ENCODE peak calls at places on chromosomes 7 and 10, in ten cellular contexts. A, P, S, T, W, R, U, Y, I and X are unnamed samples. For H3K36me3, the result is how much of the 10 kb centered on the place peaks cover.

GRCh38 chr7:79612027-79612426 is 158.6 kb upstream of the MAGI2 start:
- DNase-seq in Y (no peak), R (no peak), W (no peak), T (no peak), S (no peak), U (no peak), I (no peak), P (no peak), A (no peak), X (no peak)

GRCh38 chr10:51894752-51895151 is 195.4 kb upstream of the CSTF2T start:
- DNase-seq in T (no peak), Y (no peak), W (no peak), R (no peak), P (no peak), S (no peak), U (peak), I (peak), A (no peak), X (no peak)

GRCh38 chr10:61179734-61180133 is 235.7 kb upstream of the RHOBTB1 start:
- DNase-seq in Y (no peak), P (no peak), A (no peak), U (no peak), S (no peak), I (no peak), T (no peak), R (no peak), W (no peak), X (no peak)

GRCh38 chr10:119313645-119314044 is 106.3 kb downstream of the GRK5 start:
- DNase-seq in I (no peak), U (no peak), S (no peak), R (no peak), P (no peak), W (peak), Y (no peak), A (no peak), T (no peak), X (no peak)

GRCh38 chr10:31622993-31623392 is 304.0 kb downstream of the ZEB1 start:
- DNase-seq in A (peak), S (no peak), R (no peak), U (peak), P (no peak), T (peak), I (peak), W (no peak), Y (no peak), X (no peak)

GRCh38 chr10:37758074-37758473 is 99.3 kb downstream of the ZNF248 start:
- DNase-seq in I (no peak), T (no peak), R (no peak), S (no peak), U (no peak), A (no peak), Y (no peak), W (no peak), P (no peak), X (no peak)

GRCh38 chr10:90718185-90718584 is 139.7 kb downstream of the HTR7 start:
- DNase-seq in W (no peak), Y (no peak), S (no peak), U (no peak), T (no peak), R (no peak), A (no peak), I (peak), P (no peak), X (no peak)

GRCh38 chr7:130369110-130369711 is 11.1 kb upstream of the CPA1 start:
- DNase-seq in T (no peak), A (no peak), I (peak), S (no peak), R (peak), W (no peak), P (no peak), Y (no peak), U (peak), X (peak)

GRCh38 chr10:86880971-86881370 is 76.4 kb downstream of the MMRN2 start:
- DNase-seq in A (no peak), I (no peak), R (no peak), P (no peak), T (no peak), W (no peak), U (no peak), Y (no peak), S (no peak), X (no peak)

GRCh38 chr10:88841316-88842111 is 10.1 kb downstream of the ANKRD22 start:
- DNase-seq in R (peak), Y (peak), T (no peak), S (no peak), U (no peak), A (no peak), I (no peak), W (no peak), P (no peak), X (no peak)

GRCh38 chr7:22660293-22660692 is 66.7 kb upstream of the IL6 start:
- DNase-seq in A (no peak), S (no peak), P (no peak), R (no peak), T (no peak), I (peak), U (no peak), W (no peak), Y (no peak), X (no peak)

GRCh38 chr7:101911011-101911799 is 93.8 kb downstream of the CUX1 start:
- DNase-seq in P (no peak), S (no peak), W (peak), Y (no peak), R (no peak), I (no peak), T (peak), U (no peak), A (no peak), X (peak)

GRCh38 chr7:42070068-42070467 is 166.9 kb downstream of the GLI3 start:
- DNase-seq in U (peak), T (no peak), W (no peak), P (peak), I (peak), A (no peak), Y (no peak), S (no peak), R (no peak), X (no peak)

GRCh38 chr7:151311294-151311864 is 30.2 kb upstream of the NUB1 start:
- DNase-seq in R (no peak), Y (no peak), W (no peak), A (no peak), S (no peak), P (no peak), T (no peak), U (no peak), I (peak), X (no peak)

GRCh38 chr10:86100581-86101061 is 266.0 kb downstream of the GRID1 start:
- DNase-seq in I (peak), T (no peak), P (peak), S (peak), A (no peak), R (no peak), W (no peak), Y (no peak), U (peak), X (no peak)

GRCh38 chr10:119770928-119771327 is 45.1 kb downstream of the INPP5F start:
- DNase-seq in P (no peak), T (no peak), U (peak), W (no peak), Y (no peak), A (no peak), R (no peak), I (peak), S (no peak), X (no peak)

GRCh38 chr10:44300666-44301649 is 83.9 kb downstream of the CXCL12 start:
- DNase-seq in I (peak), U (peak), A (no peak), S (peak), T (no peak), P (peak), Y (peak), W (no peak), R (peak), X (no peak)

GRCh38 chr7:121604627-121605296 is 208.7 kb upstream of the FAM3C start:
- DNase-seq in A (no peak), T (no peak), R (peak), W (no peak), Y (no peak), U (peak), P (no peak), I (peak), S (no peak), X (no peak)

GRCh38 chr7:26363465-26363864 is 71.8 kb downstream of the SNX10 start:
- DNase-seq in Y (no peak), S (no peak), T (no peak), I (no peak), W (no peak), A (no peak), R (no peak), P (no peak), U (no peak), X (no peak)

GRCh38 chr7:77330169-77330882 is 85.8 kb downstream of the GSAP start:
- DNase-seq in S (peak), I (peak), Y (no peak), W (no peak), P (no peak), A (no peak), U (no peak), T (no peak), R (no peak), X (no peak)

GRCh38 chr10:129244757-129245156 is 222.3 kb upstream of the MGMT start:
- DNase-seq in R (no peak), S (no peak), W (no peak), I (no peak), T (no peak), U (no peak), A (no peak), Y (no peak), P (no peak), X (no peak)

GRCh38 chr10:54665122-54665521 is 135.9 kb downstream of the PCDH15 start:
- DNase-seq in W (no peak), S (no peak), I (no peak), U (no peak), Y (no peak), R (no peak), A (no peak), P (no peak), T (no peak), X (no peak)

GRCh38 chr10:130715686-130716670 is 579.8 kb downstream of the GLRX3 start:
- DNase-seq in A (no peak), U (no peak), Y (no peak), I (no peak), R (no peak), W (no peak), S (no peak), T (no peak), P (no peak), X (no peak)

GRCh38 chr7:24812313-24812945 is 55.2 kb upstream of the GSDME start:
- DNase-seq in U (no peak), S (peak), R (peak), I (peak), W (no peak), Y (peak), A (peak), P (no peak), T (peak), X (peak)

GRCh38 chr7:117010375-117011133 is 57.3 kb downstream of the ST7 start:
- DNase-seq in P (no peak), T (no peak), Y (no peak), A (no peak), U (peak), W (no peak), R (no peak), I (peak), S (no peak), X (no peak)

GRCh38 chr7:120272896-120273475 is at the start of gene KCND2:
- DNase-seq in Y (no peak), P (no peak), U (no peak), T (peak), I (peak), A (no peak), R (no peak), W (peak), S (peak), X (peak)

GRCh38 chr7:150322114-150322832 is 882 bp upstream of the LRRC61 start:
- DNase-seq in Y (no peak), W (no peak), A (no peak), R (peak), U (no peak), P (no peak), S (no peak), T (no peak), I (no peak), X (no peak)

GRCh38 chr7:54672519-54672918 is 86.5 kb downstream of the SEC61G start:
- DNase-seq in P (no peak), W (no peak), T (no peak), I (no peak), U (no peak), A (no peak), Y (no peak), S (no peak), R (no peak), X (no peak)

GRCh38 chr10:3882855-3883254 is 97.8 kb upstream of the KLF6 start:
- DNase-seq in R (no peak), I (no peak), S (no peak), P (no peak), W (no peak), U (no peak), A (no peak), T (no peak), Y (no peak), X (no peak)

GRCh38 chr10:35219906-35220890 is 93.6 kb downstream of the CREM start:
- DNase-seq in P (no peak), S (no peak), R (no peak), U (peak), W (no peak), Y (no peak), I (no peak), A (no peak), T (no peak), X (no peak)

GRCh38 chr7:135186261-135186540 is 15.7 kb upstream of the CYREN start:
- DNase-seq in S (no peak), W (no peak), U (no peak), Y (no peak), P (no peak), I (no peak), T (no peak), A (no peak), R (no peak), X (no peak)

GRCh38 chr7:47100815-47101435 is 481.0 kb downstream of the TNS3 start:
- DNase-seq in U (no peak), T (no peak), A (peak), I (peak), S (peak), R (peak), W (no peak), P (no peak), Y (peak), X (peak)

GRCh38 chr7:4612939-4613841 is 68.9 kb upstream of the FOXK1 start:
- DNase-seq in P (no peak), T (no peak), S (peak), W (no peak), I (peak), Y (no peak), U (peak), R (peak), A (peak), X (no peak)

GRCh38 chr7:112416127-112416526 is 34.1 kb upstream of the IFRD1 start:
- DNase-seq in Y (no peak), U (peak), R (no peak), S (no peak), T (no peak), A (no peak), I (peak), P (no peak), W (no peak), X (no peak)

GRCh38 chr7:7739718-7740355 is 21.4 kb upstream of the RPA3 start:
- DNase-seq in R (no peak), T (no peak), Y (no peak), S (no peak), U (no peak), A (no peak), P (no peak), I (no peak), W (no peak), X (no peak)

GRCh38 chr10:93346712-93347111 is 135.4 kb downstream of the MYOF start:
- DNase-seq in I (peak), P (no peak), W (no peak), T (no peak), U (peak), R (no peak), Y (no peak), S (no peak), A (no peak), X (no peak)

GRCh38 chr7:144474800-144475521 is 71.5 kb upstream of the NOBOX start:
- DNase-seq in T (no peak), R (no peak), I (no peak), A (no peak), P (no peak), U (no peak), Y (no peak), S (no peak), W (no peak), X (no peak)
- H3K36me3 ChIP-seq in T (under half), R (under half), I (under half), A (under half), P (under half), U (under half), Y (under half), S (under half), W (under half), X (under half)

GRCh38 chr10:96532523-96532922 is 18.8 kb upstream of the TLL2 start:
- DNase-seq in I (no peak), T (no peak), Y (peak), S (no peak), W (no peak), R (no peak), U (no peak), P (no peak), A (no peak), X (no peak)

GRCh38 chr10:96524745-96525144 is 11.0 kb upstream of the TLL2 start:
- DNase-seq in P (no peak), T (no peak), W (no peak), A (no peak), Y (no peak), I (no peak), R (no peak), S (no peak), U (no peak), X (no peak)

GRCh38 chr10:96529634-96530279 is 16.0 kb upstream of the TLL2 start:
- DNase-seq in R (no peak), I (no peak), A (no peak), S (no peak), W (no peak), P (no peak), U (no peak), T (no peak), Y (no peak), X (no peak)
- H3K36me3 ChIP-seq in R (under half), I (half or more), A (under half), S (half or more), W (under half), P (under half), U (under half), T (under half), Y (half or more), X (under half)

GRCh38 chr7:143395187-143396149 is 13.2 kb downstream of the EPHA1 start:
- DNase-seq in U (no peak), A (no peak), R (no peak), S (no peak), I (peak), W (no peak), Y (peak), T (no peak), P (no peak), X (no peak)
- H3K36me3 ChIP-seq in U (under half), A (under half), R (under half), S (under half), I (under half), W (under half), Y (under half), T (under half), P (under half), X (under half)

DNA sequence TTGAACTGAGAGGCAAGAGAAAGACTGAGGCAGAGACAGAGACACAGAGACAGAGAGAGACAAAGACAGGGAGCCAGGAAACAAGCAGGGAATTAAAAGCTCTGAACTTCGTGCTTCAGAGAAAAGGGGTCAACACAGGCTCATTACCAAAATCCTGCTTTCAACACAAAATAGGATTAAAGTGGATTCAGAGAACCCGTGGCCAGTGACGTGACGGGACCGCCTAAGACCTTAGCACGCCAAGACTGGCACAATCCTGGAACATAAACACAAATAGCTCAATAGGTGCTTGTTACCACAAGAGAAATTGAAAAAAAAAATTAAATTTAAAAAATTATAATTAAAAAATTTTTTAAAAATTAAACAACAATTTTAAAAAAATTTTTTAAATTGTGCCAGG is 21.5 kb downstream of the ASB13 start:
- DNase-seq in W (no peak), R (no peak), A (no peak), S (no peak), T (no peak), I (no peak), Y (no peak), P (no peak), U (no peak), X (no peak)
- H3K36me3 ChIP-seq in W (under half), R (under half), A (half or more), S (under half), T (under half), I (under half), Y (half or more), P (under half), U (under half), X (under half)

DNA sequence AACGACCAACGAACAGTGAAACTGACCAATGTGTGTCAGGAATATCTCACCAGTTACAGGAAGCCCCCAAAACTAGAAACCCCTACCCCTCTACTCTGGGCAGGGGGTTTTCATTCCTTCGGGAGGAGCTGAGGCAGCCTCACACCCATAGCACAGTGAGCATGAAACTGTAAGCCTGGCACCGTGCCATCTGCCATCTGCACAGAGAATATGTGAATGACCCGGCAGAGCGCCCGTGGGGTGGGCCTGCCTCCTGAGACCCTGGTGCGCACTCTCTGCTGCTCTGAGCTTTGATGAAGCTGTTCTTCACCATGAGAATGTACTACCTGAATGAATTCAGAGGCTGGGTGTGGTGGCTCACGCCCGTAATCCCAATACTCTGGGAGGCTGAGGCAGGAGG is 27.1 kb downstream of the DAGLB start:
- DNase-seq in T (no peak), Y (no peak), S (no peak), R (no peak), U (no peak), P (no peak), A (no peak), I (no peak), W (no peak), X (no peak)
- H3K36me3 ChIP-seq in T (under half), Y (half or more), S (half or more), R (under half), U (under half), P (under half), A (under half), I (under half), W (under half), X (under half)

DNA sequence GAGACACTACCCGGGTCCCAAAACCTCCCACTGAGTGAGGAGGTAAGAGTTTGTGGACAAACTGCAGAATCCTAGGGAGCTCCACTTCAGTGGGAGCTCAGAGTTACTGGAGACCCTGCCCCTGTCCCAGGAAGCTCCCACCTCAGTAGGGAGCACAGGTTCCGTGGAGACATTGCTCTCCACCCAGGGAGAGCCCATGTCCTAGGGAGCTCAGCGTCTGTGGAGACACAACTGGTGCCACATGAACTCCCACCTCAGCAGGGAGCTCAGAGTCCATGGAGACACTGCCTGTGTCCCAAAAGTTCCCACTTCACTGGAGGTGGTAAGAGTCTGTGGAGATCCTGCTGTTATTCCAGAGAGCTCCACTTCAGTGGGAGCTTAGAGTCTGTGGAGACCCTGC is 6.3 kb downstream of the MYO1G start:
- DNase-seq in S (no peak), A (no peak), Y (no peak), I (no peak), U (no peak), T (no peak), W (no peak), R (no peak), P (no peak), X (no peak)
- H3K36me3 ChIP-seq in S (under half), A (under half), Y (under half), I (under half), U (under half), T (under half), W (under half), R (under half), P (under half), X (under half)

GRCh38 chr7:73438547-73439245 is 5.1 kb downstream of the FZD9 start:
- DNase-seq in W (no peak), S (no peak), T (peak), I (peak), Y (no peak), A (no peak), U (no peak), P (no peak), R (no peak), X (no peak)

GRCh38 chr7:73439305-73439704 is 5.7 kb downstream of the FZD9 start:
- DNase-seq in W (no peak), A (no peak), Y (no peak), P (no peak), R (no peak), U (no peak), T (no peak), I (no peak), S (no peak), X (no peak)

GRCh38 chr7:73443543-73444255 is 10.1 kb downstream of the FZD9 start:
- DNase-seq in Y (peak), W (no peak), P (no peak), A (peak), U (no peak), I (no peak), R (no peak), T (no peak), S (no peak), X (no peak)

GRCh38 chr7:73442903-73443542 is 9.4 kb downstream of the FZD9 start:
- DNase-seq in Y (peak), A (peak), W (no peak), S (no peak), I (no peak), R (no peak), P (no peak), T (no peak), U (no peak), X (no peak)

GRCh38 chr7:73442222-73442902 is 8.8 kb downstream of the FZD9 start:
- DNase-seq in P (no peak), S (no peak), R (no peak), U (no peak), Y (no peak), A (peak), I (no peak), T (no peak), W (no peak), X (no peak)
- H3K36me3 ChIP-seq in P (under half), S (half or more), R (under half), U (half or more), Y (half or more), A (half or more), I (half or more), T (under half), W (under half), X (under half)